ENCODE peak calls at places on chromosomes 13 and 19, in four cellular contexts. One of them, this sample, is unnamed.
A peak's percentile ranks its signal among the peaks of the same experiment; 100 is the strongest.

GRCh38 chr19:9791552-9792181 is 23.1 kb upstream of the ZNF846 start:
- DNase-seq in IMR-90: peak; percentile 93
- DNase-seq in H9: peak; percentile 99
- DNase-seq in H1: peak; percentile 93
- DNase-seq in this sample: peak; percentile 98

GRCh38 chr13:50410921-50411712 is 395.9 kb downstream of the KCNRG start:
- DNase-seq in IMR-90: peak; percentile 86
- DNase-seq in H9: no peak
- DNase-seq in H1: no peak
- DNase-seq in this sample: peak; percentile 82

GRCh38 chr19:45601115-45601514 is 897 bp downstream of the GPR4 start:
- DNase-seq in IMR-90: no peak
- DNase-seq in H9: no peak
- DNase-seq in H1: no peak
- DNase-seq in this sample: no peak

GRCh38 chr13:34672631-34673030 is 269.4 kb upstream of the NBEA start:
- DNase-seq in IMR-90: no peak
- DNase-seq in H9: no peak
- DNase-seq in H1: no peak
- DNase-seq in this sample: peak; percentile 6

GRCh38 chr13:109782823-109783411 is 3.5 kb downstream of the IRS2 start:
- DNase-seq in IMR-90: no peak
- DNase-seq in H9: no peak
- DNase-seq in H1: no peak
- DNase-seq in this sample: no peak

GRCh38 chr19:54325194-54325621 is 12.2 kb upstream of the LILRA5 start:
- DNase-seq in IMR-90: peak; percentile 8
- DNase-seq in H9: no peak
- DNase-seq in H1: no peak
- DNase-seq in this sample: peak; percentile 55

GRCh38 chr19:39335168-39335567 is 675 bp downstream of the GMFG start:
- DNase-seq in IMR-90: no peak
- DNase-seq in H9: no peak
- DNase-seq in H1: no peak
- DNase-seq in this sample: no peak

GRCh38 chr19:11437955-11438354 is 2.5 kb downstream of the PRKCSH start:
- DNase-seq in IMR-90: no peak
- DNase-seq in H9: no peak
- DNase-seq in H1: no peak
- DNase-seq in this sample: no peak

GRCh38 chr13:39106216-39106995 is 68.2 kb downstream of the NHLRC3 start:
- DNase-seq in IMR-90: no peak
- DNase-seq in H9: no peak
- DNase-seq in H1: no peak
- DNase-seq in this sample: no peak

GRCh38 chr19:21440321-21440720 is 43.4 kb downstream of the ZNF493 start:
- DNase-seq in IMR-90: no peak
- DNase-seq in H9: no peak
- DNase-seq in H1: no peak
- DNase-seq in this sample: no peak

GRCh38 chr19:7500811-7501450 is 12.1 kb upstream of the PEX11G start:
- DNase-seq in IMR-90: peak; percentile 46
- DNase-seq in H9: peak; percentile 89
- DNase-seq in H1: peak; percentile 60
- DNase-seq in this sample: peak; percentile 88

GRCh38 chr13:61728468-61728867 is 312.8 kb upstream of the PCDH20 start:
- DNase-seq in IMR-90: no peak
- DNase-seq in H9: no peak
- DNase-seq in H1: no peak
- DNase-seq in this sample: no peak

GRCh38 chr13:61727714-61728275 is 312.1 kb upstream of the PCDH20 start:
- DNase-seq in IMR-90: no peak
- DNase-seq in H9: no peak
- DNase-seq in H1: no peak
- DNase-seq in this sample: peak; percentile 71
- H3K56ac ChIP-seq in IMR-90: no peak overlapping the region
- H3K56ac ChIP-seq in H9: no peak overlapping the region
- H3K56ac ChIP-seq in H1: no peak overlapping the region
- H3K56ac ChIP-seq in this sample: no peak overlapping the region

GRCh38 chr19:497861-498590 is 1.7 kb downstream of the MADCAM1 start:
- DNase-seq in IMR-90: no peak
- DNase-seq in H9: peak; percentile 38
- DNase-seq in H1: no peak
- DNase-seq in this sample: no peak

GRCh38 chr19:497476-497860 is 1.2 kb downstream of the MADCAM1 start:
- DNase-seq in IMR-90: no peak
- DNase-seq in H9: no peak
- DNase-seq in H1: no peak
- DNase-seq in this sample: no peak

GRCh38 chr19:498591-498950 is 2.3 kb downstream of the MADCAM1 start:
- DNase-seq in IMR-90: no peak
- DNase-seq in H9: peak; percentile 36
- DNase-seq in H1: no peak
- DNase-seq in this sample: no peak

GRCh38 chr19:501646-502045 is 5.4 kb downstream of the MADCAM1 start:
- DNase-seq in IMR-90: no peak
- DNase-seq in H9: peak; percentile 27
- DNase-seq in H1: no peak
- DNase-seq in this sample: no peak

GRCh38 chr19:498977-499623 is 2.8 kb downstream of the MADCAM1 start:
- DNase-seq in IMR-90: no peak
- DNase-seq in H9: peak; percentile 35
- DNase-seq in H1: no peak
- DNase-seq in this sample: no peak
- H3K27ac ChIP-seq in IMR-90: no peak overlapping the region
- H3K27ac ChIP-seq in H9: no peak overlapping the region
- H3K27ac ChIP-seq in H1: no peak overlapping the region
- H3K27ac ChIP-seq in this sample: no peak overlapping the region

DNA sequence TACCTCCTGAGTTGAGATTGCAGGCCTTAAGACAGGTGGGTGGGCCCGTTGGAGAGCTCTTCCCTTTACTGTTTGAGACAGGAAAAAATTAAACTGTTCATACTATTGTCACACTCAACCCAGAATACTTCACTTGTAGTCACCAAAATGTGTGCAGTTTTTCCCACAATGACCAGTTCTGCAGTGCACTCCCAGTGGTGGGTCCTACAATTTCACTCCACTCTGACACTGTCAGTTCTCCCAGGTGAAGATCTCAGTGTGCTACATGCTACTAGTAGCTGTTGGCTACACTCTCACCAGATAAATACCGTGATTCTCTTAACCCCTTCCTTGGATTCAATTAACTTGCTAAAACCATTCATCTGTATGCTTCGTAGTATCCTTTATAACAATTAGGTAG is 2.9 kb downstream of the ZNF665 start:
- DNase-seq in IMR-90: no peak
- DNase-seq in H9: no peak
- DNase-seq in H1: no peak
- DNase-seq in this sample: no peak
- H3K56ac ChIP-seq in IMR-90: no peak overlapping the region
- H3K56ac ChIP-seq in H9: no peak overlapping the region
- H3K56ac ChIP-seq in H1: no peak overlapping the region
- H3K56ac ChIP-seq in this sample: no peak overlapping the region

GRCh38 chr13:40539954-40540706 is 126.3 kb downstream of the FOXO1 start:
- DNase-seq in IMR-90: peak; percentile 52
- DNase-seq in H9: peak; percentile 49
- DNase-seq in H1: peak; percentile 25
- DNase-seq in this sample: peak; percentile 91
- H3K27ac ChIP-seq in IMR-90: no peak overlapping the region
- H3K27ac ChIP-seq in H9: peak overlapping the region; percentile 84
- H3K27ac ChIP-seq in H1: no peak overlapping the region
- H3K27ac ChIP-seq in this sample: no peak overlapping the region

DNA sequence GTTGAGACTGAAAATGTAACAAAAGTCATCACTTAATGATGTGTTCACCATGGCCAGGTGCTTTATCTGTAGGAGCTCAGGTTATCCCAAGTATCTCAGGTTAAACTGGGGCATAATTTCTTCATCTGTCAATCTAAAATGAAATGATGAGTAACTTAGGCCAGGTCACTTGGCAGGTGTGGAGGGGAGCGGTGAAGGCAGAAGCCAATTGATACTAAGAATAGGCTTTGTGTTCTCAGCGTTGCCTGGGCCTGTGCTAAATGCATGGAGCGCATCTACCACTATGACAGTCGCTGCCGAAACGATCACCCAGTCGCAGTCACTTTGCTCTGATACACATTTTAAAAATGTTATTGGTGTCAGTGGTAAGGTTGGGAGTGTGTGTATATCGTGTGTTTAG is 91.6 kb downstream of the FGF9 start:
- DNase-seq in IMR-90: no peak
- DNase-seq in H9: no peak
- DNase-seq in H1: no peak
- DNase-seq in this sample: no peak
- H3K56ac ChIP-seq in IMR-90: no peak overlapping the region
- H3K56ac ChIP-seq in H9: no peak overlapping the region
- H3K56ac ChIP-seq in H1: no peak overlapping the region
- H3K56ac ChIP-seq in this sample: no peak overlapping the region

GRCh38 chr13:32316476-32316875 is 1.2 kb downstream of the BRCA2 start:
- DNase-seq in IMR-90: no peak
- DNase-seq in H9: no peak
- DNase-seq in H1: no peak
- DNase-seq in this sample: no peak
- H3K27ac ChIP-seq in IMR-90: no peak overlapping the region
- H3K27ac ChIP-seq in H9: no peak overlapping the region
- H3K27ac ChIP-seq in H1: no peak overlapping the region
- H3K27ac ChIP-seq in this sample: no peak overlapping the region

DNA sequence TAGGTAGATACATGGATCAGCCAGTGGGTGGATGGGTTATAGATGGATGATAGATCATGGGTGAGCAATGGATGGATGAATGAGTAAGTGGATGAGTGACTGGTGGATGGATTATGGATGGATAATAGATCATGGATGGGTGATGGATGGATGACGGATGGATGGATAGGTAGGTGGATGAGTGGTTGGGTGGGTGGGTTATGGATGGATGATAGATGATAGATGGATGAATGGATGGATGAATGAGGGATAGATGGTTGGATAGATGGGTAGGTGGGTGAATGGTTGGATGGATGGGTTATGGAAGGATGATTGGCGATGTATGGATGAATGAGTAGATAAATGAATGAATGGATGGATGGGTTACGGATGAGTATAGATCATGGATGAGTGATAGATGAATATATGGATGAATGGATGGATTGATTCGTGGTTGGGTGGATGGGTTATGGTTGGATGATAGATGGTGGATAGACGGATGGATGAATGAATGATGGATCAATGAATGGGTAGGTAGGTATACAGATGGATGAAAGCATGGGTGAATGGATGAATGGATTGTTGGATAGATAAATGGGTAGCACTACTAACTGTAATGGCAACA is 27.0 kb upstream of the PTPRS start:
- DNase-seq in IMR-90: no peak
- DNase-seq in H9: no peak
- DNase-seq in H1: no peak
- DNase-seq in this sample: no peak
- H3K56ac ChIP-seq in IMR-90: no peak overlapping the region
- H3K56ac ChIP-seq in H9: no peak overlapping the region
- H3K56ac ChIP-seq in H1: peak overlapping the region; percentile 98
- H3K56ac ChIP-seq in this sample: no peak overlapping the region

GRCh38 chr19:3403489-3404323 is 37.3 kb downstream of the NFIC start:
- DNase-seq in IMR-90: peak; percentile 97
- DNase-seq in H9: no peak
- DNase-seq in H1: no peak
- DNase-seq in this sample: no peak
- H3K27ac ChIP-seq in IMR-90: peak overlapping the region; percentile 96
- H3K27ac ChIP-seq in H9: no peak overlapping the region
- H3K27ac ChIP-seq in H1: no peak overlapping the region
- H3K27ac ChIP-seq in this sample: no peak overlapping the region

DNA sequence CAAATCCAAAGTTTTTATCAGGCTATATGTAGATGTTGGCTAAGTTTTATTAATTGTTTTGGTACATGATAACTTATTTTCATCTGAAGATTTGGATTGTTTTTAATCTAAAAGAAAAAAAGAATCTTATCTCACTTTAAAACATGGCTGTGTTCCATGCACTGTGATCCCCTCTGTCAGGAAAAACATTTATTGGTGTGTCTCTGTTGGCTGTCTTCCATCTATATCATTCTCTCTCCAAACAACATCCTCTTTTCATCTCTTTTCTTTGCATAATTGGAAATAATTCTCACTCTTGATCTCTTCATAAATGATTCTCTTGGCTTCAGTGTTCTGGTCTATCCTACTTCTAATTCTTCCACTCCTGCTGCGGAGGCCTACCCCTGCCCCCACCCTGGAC is 4.2 kb downstream of the NALCN start:
- DNase-seq in IMR-90: no peak
- DNase-seq in H9: no peak
- DNase-seq in H1: no peak
- DNase-seq in this sample: no peak
- H3K56ac ChIP-seq in IMR-90: no peak overlapping the region
- H3K56ac ChIP-seq in H9: no peak overlapping the region
- H3K56ac ChIP-seq in H1: no peak overlapping the region
- H3K56ac ChIP-seq in this sample: no peak overlapping the region